ENCODE peak calls at places on chromosome 14, in ten cellular contexts. X is heart right ventricle; J is fibroblast of pulmonary artery; D is CD8-positive, alpha-beta memory T cell; O is fibroblast of lung; T is Jurkat, Clone E6-1; A is astrocyte of the cerebellum; Z is tibial artery; H is left ventricle myocardium inferior; W is choroid plexus epithelial cell. B is an unnamed sample.

GRCh38 chr14:77622562-77622961 is 6.1 kb upstream of the SPTLC2 start:
- DNase-seq in D (no peak), A (no peak), T (no peak), O (no peak), Z (no peak), H (no peak), J (no peak), X (no peak), W (no peak), B (no peak)

GRCh38 chr14:75662966-75663365 is 1.9 kb downstream of the TTLL5 start:
- DNase-seq in H (no peak), O (no peak), J (no peak), D (no peak), A (no peak), W (no peak), X (no peak), T (no peak), Z (no peak), B (no peak)

GRCh38 chr14:91358654-91359210 is 58.9 kb downstream of the CCDC88C start:
- DNase-seq in H (no peak), J (no peak), O (no peak), D (no peak), Z (no peak), A (no peak), T (no peak), X (no peak), W (no peak), B (no peak)

GRCh38 chr14:68401320-68401719 is 391.5 kb downstream of the ZFP36L1 start:
- DNase-seq in X (no peak), O (no peak), T (no peak), W (peak; percentile 80), A (no peak), H (no peak), D (no peak), Z (no peak), J (peak; percentile 23), B (no peak)

GRCh38 chr14:63179383-63179782 is 24.9 kb upstream of the RHOJ start:
- DNase-seq in O (no peak), X (no peak), D (no peak), A (no peak), J (no peak), W (no peak), H (peak; percentile 26), T (no peak), Z (no peak), B (no peak)

GRCh38 chr14:101928415-101928841 is 35.9 kb upstream of the DYNC1H1 start:
- DNase-seq in O (no peak), W (no peak), A (no peak), X (no peak), Z (no peak), T (no peak), D (no peak), H (no peak), J (no peak), B (no peak)

GRCh38 chr14:103849151-103850013 is 2.0 kb upstream of the PPP1R13B start:
- DNase-seq in X (no peak), Z (no peak), J (no peak), A (no peak), O (no peak), T (no peak), D (no peak), W (no peak), H (no peak), B (no peak)

GRCh38 chr14:21405097-21405496 is 21.3 kb upstream of the SUPT16H start:
- DNase-seq in D (no peak), A (no peak), J (peak; percentile 68), O (no peak), Z (no peak), H (no peak), X (no peak), W (no peak), T (no peak), B (no peak)

DNA sequence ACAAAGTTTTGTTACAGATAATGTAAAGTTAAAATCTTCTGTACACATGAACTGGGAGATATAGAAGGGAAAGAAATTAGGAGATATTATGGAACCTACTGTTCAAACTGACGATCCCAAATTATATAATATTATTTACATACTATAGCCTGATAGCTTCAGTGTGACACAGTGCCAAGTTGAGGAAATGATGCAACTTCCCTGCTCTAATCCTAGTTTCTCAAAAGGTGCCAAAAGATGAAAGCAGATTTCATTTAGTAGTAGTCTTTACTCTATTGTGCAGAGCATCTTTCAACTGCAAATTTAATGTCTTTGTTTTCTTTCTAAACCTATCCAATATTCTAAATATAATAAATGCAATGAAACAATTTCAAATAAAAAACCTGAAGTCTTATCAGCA is 46.9 kb downstream of the COCH start:
- DNase-seq in O (no peak), T (peak; percentile 14), W (peak; percentile 44), D (no peak), X (no peak), Z (no peak), J (peak; percentile 43), A (no peak), H (no peak), B (no peak)
- H3K4me3 ChIP-seq in O (no peak overlapping the region), T (no peak overlapping the region), W (no peak overlapping the region), D (no peak overlapping the region), X (no peak overlapping the region), Z (no peak overlapping the region), J (no peak overlapping the region), A (no peak overlapping the region), H (no peak overlapping the region), B (no peak overlapping the region)

DNA sequence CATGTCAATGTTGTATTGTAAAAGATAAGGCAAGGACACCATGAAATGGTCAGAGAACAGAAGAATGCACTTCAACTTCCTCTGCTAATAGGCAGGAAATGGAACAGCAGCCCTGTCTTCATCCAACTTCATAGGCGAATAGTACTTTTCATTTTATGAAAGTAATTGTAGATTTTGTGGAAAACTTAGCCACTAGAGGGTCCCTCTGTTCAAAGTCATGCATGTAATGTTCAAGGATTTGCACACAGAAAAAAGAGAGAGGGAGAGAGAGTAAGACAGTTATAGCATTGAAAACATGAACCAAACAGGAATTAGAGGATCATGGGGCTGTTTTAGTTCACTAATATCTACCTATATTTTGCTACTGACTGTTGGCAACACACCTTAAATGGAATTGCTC is 172.2 kb downstream of the FLRT2 start:
- DNase-seq in J (no peak), H (no peak), O (no peak), T (no peak), D (no peak), W (peak; percentile 20), Z (no peak), A (no peak), X (no peak), B (no peak)
- H3K4me3 ChIP-seq in J (no peak overlapping the region), H (no peak overlapping the region), O (no peak overlapping the region), T (no peak overlapping the region), D (no peak overlapping the region), W (no peak overlapping the region), Z (no peak overlapping the region), A (no peak overlapping the region), X (no peak overlapping the region), B (no peak overlapping the region)

GRCh38 chr14:35532783-35533356 is 1.1 kb upstream of the INSM2 start:
- DNase-seq in W (no peak), T (no peak), O (no peak), X (no peak), A (no peak), J (no peak), D (no peak), H (no peak), Z (no peak), B (no peak)

GRCh38 chr14:35534130-35534883 is at the start of gene INSM2:
- DNase-seq in H (no peak), W (peak; percentile 21), T (peak; percentile 28), D (peak; percentile 11), X (no peak), A (no peak), O (no peak), J (peak; percentile 21), Z (no peak), B (no peak)

GRCh38 chr14:35531960-35532747 is 1.8 kb upstream of the INSM2 start:
- DNase-seq in D (no peak), Z (no peak), W (no peak), T (no peak), J (no peak), H (no peak), X (no peak), A (no peak), O (no peak), B (no peak)

GRCh38 chr14:35534884-35535793 is 1.2 kb downstream of the INSM2 start:
- DNase-seq in A (peak; percentile 26), X (peak; percentile 44), T (no peak), H (peak; percentile 60), O (peak; percentile 61), J (peak; percentile 72), D (peak; percentile 47), Z (peak; percentile 39), W (peak; percentile 75), B (no peak)

DNA sequence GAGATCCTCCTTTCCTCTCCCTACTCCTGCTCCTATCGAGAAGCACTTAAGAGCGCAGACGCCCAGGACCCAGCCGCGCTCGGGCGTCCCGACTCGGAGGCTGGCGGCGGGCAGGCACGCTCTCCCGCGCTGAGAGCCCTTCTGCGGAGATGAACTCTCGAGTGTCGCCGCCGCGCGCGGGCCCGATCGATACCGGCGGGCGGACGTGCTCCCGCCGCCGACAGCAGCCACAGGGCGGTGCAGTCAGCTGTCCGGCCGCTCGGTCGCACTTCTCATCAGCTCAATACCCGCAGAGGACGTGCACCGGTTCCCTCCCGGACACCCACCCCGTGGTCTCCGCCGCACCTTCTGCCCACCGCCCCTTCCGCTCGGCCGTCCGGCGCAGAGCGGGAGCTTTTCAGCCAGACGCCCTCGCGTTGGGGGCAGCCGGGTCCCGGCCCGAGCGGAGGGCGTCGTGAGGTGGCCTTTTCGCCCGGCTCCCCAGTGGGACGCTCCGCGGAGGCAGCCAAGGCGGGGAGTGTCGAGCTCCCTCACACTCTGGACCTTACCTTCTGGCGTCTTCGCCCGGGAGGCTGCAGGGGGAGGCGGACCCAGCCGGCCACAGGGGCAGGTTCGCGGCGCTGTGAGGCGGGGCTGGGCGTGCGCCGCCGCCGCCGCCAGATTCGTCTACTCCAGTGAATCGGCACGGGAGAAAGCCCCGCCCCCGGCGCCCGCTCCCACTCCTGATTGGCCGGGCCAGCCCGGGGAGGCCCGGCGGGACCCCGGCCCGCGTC is 421 bp upstream of the INSM2 start:
- DNase-seq in X (peak; percentile 27), W (peak; percentile 41), O (peak; percentile 45), Z (no peak), A (peak; percentile 8), H (peak; percentile 49), D (peak; percentile 4), T (peak; percentile 41), J (peak; percentile 41), B (no peak)
- H3K4me3 ChIP-seq in X (peak overlapping the region; percentile 58), W (peak overlapping the region; percentile 51), O (peak overlapping the region; percentile 53), Z (peak overlapping the region; percentile 40), A (peak overlapping the region; percentile 55), H (peak overlapping the region; percentile 74), D (peak overlapping the region; percentile 15), T (peak overlapping the region; percentile 61), J (peak overlapping the region; percentile 57), B (peak overlapping the region; percentile 64)

GRCh38 chr14:105068818-105069217 is 3.6 kb upstream of the GPR132 start:
- DNase-seq in W (no peak), D (no peak), A (no peak), X (peak; percentile 3), J (no peak), Z (no peak), T (no peak), O (no peak), H (no peak), B (no peak)

GRCh38 chr14:105067969-105068301 is 2.7 kb upstream of the GPR132 start:
- DNase-seq in X (no peak), D (no peak), J (no peak), A (no peak), T (no peak), O (no peak), H (no peak), Z (no peak), W (no peak), B (no peak)

GRCh38 chr14:105069887-105070759 is 4.9 kb upstream of the GPR132 start:
- DNase-seq in A (no peak), O (no peak), T (no peak), Z (peak; percentile 62), J (peak; percentile 22), W (no peak), X (peak; percentile 36), H (peak; percentile 45), D (no peak), B (no peak)

GRCh38 chr14:105070760-105071137 is 5.5 kb upstream of the GPR132 start:
- DNase-seq in Z (no peak), D (no peak), J (no peak), A (no peak), O (no peak), X (no peak), W (no peak), T (no peak), H (no peak), B (no peak)

DNA sequence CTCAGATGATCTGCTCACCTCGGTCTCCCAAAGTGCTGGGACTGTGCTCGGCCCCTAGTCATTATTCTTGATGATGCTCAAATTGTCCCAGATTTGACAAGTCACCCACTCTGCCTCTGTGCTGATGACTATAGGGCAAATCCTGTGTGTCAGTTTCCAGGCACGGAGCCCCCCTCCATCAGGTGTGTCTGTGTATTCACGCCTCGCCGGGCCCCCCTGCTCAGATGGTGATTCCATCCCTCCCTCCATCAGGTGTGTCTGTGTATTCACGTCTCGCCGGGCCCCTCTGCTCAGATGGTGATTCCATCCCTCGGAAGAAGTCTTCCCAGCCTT is 4.3 kb upstream of the GPR132 start:
- DNase-seq in O (no peak), Z (no peak), J (no peak), D (no peak), X (no peak), W (no peak), H (no peak), A (no peak), T (no peak), B (no peak)
- H3K4me3 ChIP-seq in O (no peak overlapping the region), Z (no peak overlapping the region), J (no peak overlapping the region), D (no peak overlapping the region), X (no peak overlapping the region), W (no peak overlapping the region), H (no peak overlapping the region), A (no peak overlapping the region), T (no peak overlapping the region), B (no peak overlapping the region)